ENCODE peak calls at places on chromosomes 12 and 14, in six cellular contexts. One of them, this sample, is unnamed.

GRCh38 chr12:71070416-71071155 is 87.2 kb downstream of the TSPAN8 start:
- DNase-seq in A549: no peak
- DNase-seq in tibial artery: no peak
- DNase-seq in fibroblast of lung: peak; percentile 66
- DNase-seq in upper lobe of right lung: no peak
- DNase-seq in cardiac muscle cell: no peak
- DNase-seq in this sample: no peak

GRCh38 chr14:105091335-105092123 is 26.3 kb upstream of the GPR132 start:
- DNase-seq in A549: peak; percentile 93
- DNase-seq in tibial artery: peak; percentile 97
- DNase-seq in fibroblast of lung: no peak
- DNase-seq in upper lobe of right lung: peak; percentile 94
- DNase-seq in cardiac muscle cell: no peak
- DNase-seq in this sample: peak; percentile 100

GRCh38 chr12:71092290-71092689 is 65.5 kb downstream of the TSPAN8 start:
- DNase-seq in A549: no peak
- DNase-seq in tibial artery: no peak
- DNase-seq in fibroblast of lung: peak; percentile 11
- DNase-seq in upper lobe of right lung: no peak
- DNase-seq in cardiac muscle cell: no peak
- DNase-seq in this sample: no peak

GRCh38 chr12:108643941-108644742 is 10.4 kb upstream of the SELPLG start:
- DNase-seq in A549: peak; percentile 58
- DNase-seq in tibial artery: peak; percentile 83
- DNase-seq in fibroblast of lung: peak; percentile 54
- DNase-seq in upper lobe of right lung: peak; percentile 87
- DNase-seq in cardiac muscle cell: no peak
- DNase-seq in this sample: no peak

GRCh38 chr12:121494093-121494787 is 86.6 kb downstream of the KDM2B start:
- DNase-seq in A549: peak; percentile 57
- DNase-seq in tibial artery: no peak
- DNase-seq in fibroblast of lung: peak; percentile 34
- DNase-seq in upper lobe of right lung: peak; percentile 74
- DNase-seq in cardiac muscle cell: peak; percentile 50
- DNase-seq in this sample: no peak

GRCh38 chr12:57640156-57641042 is 7.4 kb upstream of the B4GALNT1 start:
- DNase-seq in A549: no peak
- DNase-seq in tibial artery: no peak
- DNase-seq in fibroblast of lung: no peak
- DNase-seq in upper lobe of right lung: no peak
- DNase-seq in cardiac muscle cell: no peak
- DNase-seq in this sample: no peak

GRCh38 chr12:88790231-88790630 is 210.0 kb upstream of the KITLG start:
- DNase-seq in A549: no peak
- DNase-seq in tibial artery: no peak
- DNase-seq in fibroblast of lung: no peak
- DNase-seq in upper lobe of right lung: no peak
- DNase-seq in cardiac muscle cell: no peak
- DNase-seq in this sample: no peak

GRCh38 chr12:24039113-24039525 is 89.6 kb upstream of the SOX5 start:
- DNase-seq in A549: no peak
- DNase-seq in tibial artery: no peak
- DNase-seq in fibroblast of lung: peak; percentile 93
- DNase-seq in upper lobe of right lung: no peak
- DNase-seq in cardiac muscle cell: no peak
- DNase-seq in this sample: no peak

GRCh38 chr14:85172889-85173458 is 357.0 kb upstream of the FLRT2 start:
- DNase-seq in A549: no peak
- DNase-seq in tibial artery: no peak
- DNase-seq in fibroblast of lung: no peak
- DNase-seq in upper lobe of right lung: no peak
- DNase-seq in cardiac muscle cell: no peak
- DNase-seq in this sample: no peak

GRCh38 chr12:10182662-10183061 is 3.8 kb downstream of the TMEM52B start:
- DNase-seq in A549: no peak
- DNase-seq in tibial artery: no peak
- DNase-seq in fibroblast of lung: peak; percentile 95
- DNase-seq in upper lobe of right lung: no peak
- DNase-seq in cardiac muscle cell: no peak
- DNase-seq in this sample: no peak

GRCh38 chr12:68451261-68452091 is 119.3 kb upstream of the MDM1 start:
- DNase-seq in A549: no peak
- DNase-seq in tibial artery: no peak
- DNase-seq in fibroblast of lung: peak; percentile 93
- DNase-seq in upper lobe of right lung: no peak
- DNase-seq in cardiac muscle cell: no peak
- DNase-seq in this sample: no peak

GRCh38 chr12:46934374-46935111 is 108.7 kb upstream of the SLC38A4 start:
- DNase-seq in A549: no peak
- DNase-seq in tibial artery: no peak
- DNase-seq in fibroblast of lung: no peak
- DNase-seq in upper lobe of right lung: no peak
- DNase-seq in cardiac muscle cell: no peak
- DNase-seq in this sample: no peak

GRCh38 chr12:27924350-27925140 is 48.0 kb downstream of the PTHLH start:
- DNase-seq in A549: no peak
- DNase-seq in tibial artery: no peak
- DNase-seq in fibroblast of lung: no peak
- DNase-seq in upper lobe of right lung: no peak
- DNase-seq in cardiac muscle cell: no peak
- DNase-seq in this sample: no peak

GRCh38 chr12:112928978-112929377 is 9.3 kb upstream of the OAS3 start:
- DNase-seq in A549: no peak
- DNase-seq in tibial artery: no peak
- DNase-seq in fibroblast of lung: no peak
- DNase-seq in upper lobe of right lung: no peak
- DNase-seq in cardiac muscle cell: no peak
- DNase-seq in this sample: no peak
- TF ChIP-seq CTCF in A549: no peak
- TF ChIP-seq CTCF in tibial artery: no peak
- TF ChIP-seq CTCF in fibroblast of lung: no peak
- TF ChIP-seq CTCF in upper lobe of right lung: no peak
- TF ChIP-seq CTCF in cardiac muscle cell: peak; percentile 7
- TF ChIP-seq CTCF in this sample: no peak

DNA sequence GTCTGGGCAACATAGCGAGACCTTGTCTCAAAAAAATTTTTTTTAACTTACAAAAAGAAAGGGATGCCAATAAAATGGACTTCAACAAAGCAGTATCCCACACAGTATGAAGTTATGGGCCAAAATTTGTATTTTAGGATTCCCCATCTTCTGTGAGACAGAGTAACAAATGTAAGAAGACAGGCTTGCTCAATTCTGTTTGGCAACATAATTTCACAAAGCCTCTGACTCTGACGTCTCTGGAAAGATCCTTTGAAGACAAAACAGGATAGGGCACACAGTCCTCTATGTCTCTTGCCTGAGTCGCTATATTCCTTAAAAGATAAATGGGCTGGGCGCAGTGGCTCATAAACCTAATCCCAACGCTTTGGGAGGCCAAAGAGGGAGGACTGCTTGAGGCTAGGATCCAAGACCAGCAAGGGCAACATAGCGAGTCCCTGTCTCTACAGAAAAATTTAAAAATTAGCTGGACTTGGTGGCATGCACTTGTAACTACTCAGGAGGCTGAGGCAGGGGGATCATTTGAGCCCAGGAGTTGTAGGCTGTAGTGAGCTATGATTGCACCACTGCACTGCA is 1.1 kb upstream of the HOMEZ start:
- DNase-seq in A549: no peak
- DNase-seq in tibial artery: no peak
- DNase-seq in fibroblast of lung: no peak
- DNase-seq in upper lobe of right lung: no peak
- DNase-seq in cardiac muscle cell: no peak
- DNase-seq in this sample: no peak
- H3K27ac ChIP-seq in A549: peak overlapping the region; percentile 93
- H3K27ac ChIP-seq in tibial artery: peak overlapping the region; percentile 100
- H3K27ac ChIP-seq in fibroblast of lung: peak overlapping the region; percentile 60
- H3K27ac ChIP-seq in upper lobe of right lung: peak overlapping the region; percentile 98
- H3K27ac ChIP-seq in cardiac muscle cell: peak overlapping the region; percentile 67
- H3K27ac ChIP-seq in this sample: peak overlapping the region; percentile 76

DNA sequence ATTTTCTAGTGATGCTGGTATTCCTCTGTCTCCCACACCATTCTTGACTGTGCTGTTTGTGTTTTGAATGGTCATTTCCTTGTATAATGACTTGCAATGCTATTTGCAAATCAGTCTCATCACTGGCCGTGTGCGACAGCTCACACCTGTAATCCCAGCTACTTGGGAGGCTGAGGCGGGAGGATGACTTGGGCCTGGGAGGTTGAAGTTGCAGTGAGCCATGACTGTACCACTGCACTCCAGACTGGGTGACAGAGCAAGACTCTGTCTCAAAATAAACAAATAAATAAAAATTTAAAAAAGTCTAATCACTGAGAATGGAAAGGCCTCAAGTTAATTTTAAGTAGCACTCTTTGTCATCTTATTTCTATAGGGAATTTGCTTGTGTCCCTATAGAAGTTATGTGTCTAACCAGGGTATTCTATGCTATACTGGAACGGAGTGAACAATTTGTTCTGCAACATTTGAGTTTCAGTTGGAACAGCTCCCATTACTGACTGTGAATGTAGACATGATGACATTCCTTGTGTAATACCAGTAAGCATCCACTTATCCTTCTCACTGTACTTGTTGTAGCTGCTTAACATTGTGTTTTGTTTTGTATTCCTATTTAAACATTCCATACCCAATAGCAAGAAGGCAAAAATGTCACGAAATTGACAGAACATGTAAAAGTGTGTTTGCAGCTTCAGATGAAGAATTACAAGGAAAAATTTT is 126.3 kb downstream of the MGST1 start:
- DNase-seq in A549: no peak
- DNase-seq in tibial artery: no peak
- DNase-seq in fibroblast of lung: peak; percentile 80
- DNase-seq in upper lobe of right lung: no peak
- DNase-seq in cardiac muscle cell: no peak
- DNase-seq in this sample: no peak
- H3K4me1 ChIP-seq in A549: no peaks in the 10 kb centered on the region
- H3K4me1 ChIP-seq in tibial artery: peaks cover 12% of the 10 kb centered on the region
- H3K4me1 ChIP-seq in fibroblast of lung: no peaks in the 10 kb centered on the region
- H3K4me1 ChIP-seq in upper lobe of right lung: no peaks in the 10 kb centered on the region
- H3K4me1 ChIP-seq in cardiac muscle cell: peaks cover 2% of the 10 kb centered on the region
- H3K4me1 ChIP-seq in this sample: no peaks in the 10 kb centered on the region

GRCh38 chr14:30369531-30370180 is 189.3 kb upstream of the G2E3 start:
- DNase-seq in A549: no peak
- DNase-seq in tibial artery: no peak
- DNase-seq in fibroblast of lung: no peak
- DNase-seq in upper lobe of right lung: no peak
- DNase-seq in cardiac muscle cell: no peak
- DNase-seq in this sample: no peak

GRCh38 chr14:30373053-30373849 is 185.7 kb upstream of the G2E3 start:
- DNase-seq in A549: no peak
- DNase-seq in tibial artery: no peak
- DNase-seq in fibroblast of lung: no peak
- DNase-seq in upper lobe of right lung: no peak
- DNase-seq in cardiac muscle cell: no peak
- DNase-seq in this sample: no peak

GRCh38 chr14:30375280-30375892 is 183.6 kb upstream of the G2E3 start:
- DNase-seq in A549: peak; percentile 9
- DNase-seq in tibial artery: no peak
- DNase-seq in fibroblast of lung: peak; percentile 58
- DNase-seq in upper lobe of right lung: no peak
- DNase-seq in cardiac muscle cell: peak; percentile 53
- DNase-seq in this sample: no peak
- TF ChIP-seq CTCF in A549: peak; percentile 48
- TF ChIP-seq CTCF in tibial artery: peak; percentile 39
- TF ChIP-seq CTCF in fibroblast of lung: peak; percentile 95
- TF ChIP-seq CTCF in upper lobe of right lung: peak; percentile 73
- TF ChIP-seq CTCF in cardiac muscle cell: peak; percentile 94
- TF ChIP-seq CTCF in this sample: peak; percentile 91

This sample was measured in RWPE2.